ENCODE peak calls at places on chromosomes 4 and X, in five cellular contexts. G is right lobe of liver, Y is mesenchymal stem cell, I is gastrocnemius medialis, J is upper lobe of right lung. W is an unnamed sample.

GRCh38 chrX:17007134-17007768 is 60.8 kb downstream of the REPS2 start:
- DNase-seq in G (no peak), Y (peak; percentile 0), I (no peak), J (no peak), W (no peak)

GRCh38 chr4:52507774-52508173 is 151.3 kb downstream of the USP46 start:
- DNase-seq in G (no peak), Y (peak; percentile 19), I (no peak), J (no peak), W (no peak)

GRCh38 chr4:58564695-58565094 is 1454.5 kb upstream of the IGFBP7 start:
- DNase-seq in G (no peak), Y (no peak), I (no peak), J (no peak), W (no peak)

GRCh38 chr4:122695226-122695625 is 37.3 kb upstream of the BBS12 start:
- DNase-seq in G (no peak), Y (no peak), I (no peak), J (no peak), W (no peak)

GRCh38 chr4:42655921-42656735 is 777 bp downstream of the ATP8A1 start:
- DNase-seq in G (peak; percentile 67), Y (peak; percentile 29), I (peak; percentile 40), J (peak; percentile 78), W (peak; percentile 64)

GRCh38 chrX:124211312-124211942 is 121.0 kb upstream of the TEX13D start:
- DNase-seq in G (no peak), Y (peak; percentile 22), I (no peak), J (no peak), W (no peak)

GRCh38 chrX:41377624-41378023 is 43.7 kb downstream of the DDX3X start:
- DNase-seq in G (no peak), Y (peak; percentile 45), I (no peak), J (no peak), W (no peak)

GRCh38 chr4:25107827-25108516 is 52.3 kb downstream of the SEPSECS start:
- DNase-seq in G (no peak), Y (no peak), I (no peak), J (no peak), W (no peak)

GRCh38 chr4:156575430-156576073 is 396.0 kb downstream of the PDGFC start:
- DNase-seq in G (no peak), Y (no peak), I (no peak), J (peak; percentile 33), W (peak; percentile 37)

GRCh38 chr4:25457053-25457715 is 80.1 kb downstream of the ANAPC4 start:
- DNase-seq in G (no peak), Y (peak; percentile 44), I (no peak), J (no peak), W (no peak)

GRCh38 chr4:123564758-123565346 is 168.3 kb downstream of the SPRY1 start:
- DNase-seq in G (no peak), Y (peak; percentile 81), I (peak; percentile 23), J (no peak), W (no peak)

GRCh38 chr4:19486400-19486799 is 765.3 kb upstream of the SLIT2 start:
- DNase-seq in G (no peak), Y (no peak), I (no peak), J (no peak), W (no peak)

GRCh38 chr4:134421734-134422133 is 220.1 kb upstream of the PABPC4L start:
- DNase-seq in G (no peak), Y (no peak), I (no peak), J (no peak), W (no peak)

GRCh38 chr4:162984621-162985020 is 182.1 kb downstream of the NAF1 start:
- DNase-seq in G (no peak), Y (no peak), I (no peak), J (no peak), W (peak; percentile 57)

GRCh38 chr4:100317032-100317864 is 127.0 kb upstream of the DDIT4L start:
- DNase-seq in G (no peak), Y (no peak), I (no peak), J (no peak), W (no peak)

GRCh38 chr4:109876634-109877265 is 28.8 kb downstream of the LRIT3 start:
- DNase-seq in G (no peak), Y (no peak), I (no peak), J (no peak), W (no peak)
- H3K27ac ChIP-seq in G (no peak overlapping the region), Y (no peak overlapping the region), I (no peak overlapping the region), J (no peak overlapping the region), W (no peak overlapping the region)

GRCh38 chr4:15902741-15903140 is 35.8 kb downstream of the FGFBP1 start:
- DNase-seq in G (no peak), Y (no peak), I (no peak), J (no peak), W (no peak)
- H3K4me3 ChIP-seq in G (no peak overlapping the region), Y (no peak overlapping the region), I (no peak overlapping the region), J (no peak overlapping the region), W (no peak overlapping the region)

GRCh38 chr4:186588503-186588902 is 33.1 kb upstream of the MTNR1A start:
- DNase-seq in G (no peak), Y (no peak), I (no peak), J (no peak), W (no peak)

GRCh38 chr4:186592450-186592849 is 37.1 kb upstream of the MTNR1A start:
- DNase-seq in G (no peak), Y (no peak), I (no peak), J (no peak), W (no peak)

GRCh38 chr4:186592961-186593586 is 37.7 kb upstream of the MTNR1A start:
- DNase-seq in G (no peak), Y (no peak), I (no peak), J (no peak), W (no peak)

GRCh38 chr4:186593587-186593973 is 38.2 kb upstream of the MTNR1A start:
- DNase-seq in G (no peak), Y (no peak), I (no peak), J (no peak), W (no peak)

GRCh38 chr4:186591651-186592050 is 36.3 kb upstream of the MTNR1A start:
- DNase-seq in G (no peak), Y (no peak), I (no peak), J (no peak), W (no peak)
- H3K36me3 ChIP-seq in G (no peaks in the 10 kb centered on the region), Y (peaks cover 99% of the 10 kb centered on the region), I (no peaks in the 10 kb centered on the region), J (peaks cover 21% of the 10 kb centered on the region), W (peaks cover 6% of the 10 kb centered on the region)

GRCh38 chr4:26459756-26460530 is 30.3 kb downstream of the CCKAR start:
- DNase-seq in G (no peak), Y (no peak), I (no peak), J (no peak), W (no peak)
- H3K27ac ChIP-seq in G (no peak overlapping the region), Y (peak overlapping the region; percentile 44), I (no peak overlapping the region), J (no peak overlapping the region), W (no peak overlapping the region)

DNA sequence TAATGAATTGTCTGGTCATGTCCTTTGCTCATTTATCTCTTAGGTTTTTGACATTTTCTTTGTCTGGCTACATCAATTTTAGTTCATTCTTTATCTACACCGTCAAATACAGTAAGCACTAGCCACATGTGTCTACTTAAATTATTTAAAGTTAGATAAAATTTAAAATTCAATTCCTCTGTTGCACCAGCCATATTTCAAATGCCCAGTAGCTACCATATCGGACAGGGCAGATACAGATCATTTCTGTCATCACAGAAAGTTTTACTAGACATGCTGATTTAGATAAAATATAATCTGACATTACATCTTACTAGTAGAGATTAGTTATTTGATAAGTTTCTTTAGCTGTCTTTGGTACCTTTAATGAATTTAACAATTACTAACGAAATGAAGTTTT is 61.1 kb downstream of the WDR19 start:
- DNase-seq in G (no peak), Y (no peak), I (no peak), J (no peak), W (no peak)
- H3K4me3 ChIP-seq in G (no peak overlapping the region), Y (no peak overlapping the region), I (no peak overlapping the region), J (no peak overlapping the region), W (no peak overlapping the region)

GRCh38 chr4:87132035-87132434 is 88.4 kb downstream of the KLHL8 start:
- DNase-seq in G (no peak), Y (no peak), I (no peak), J (no peak), W (no peak)
- H3K36me3 ChIP-seq in G (no peaks in the 10 kb centered on the region), Y (peaks cover 96% of the 10 kb centered on the region), I (peaks cover 91% of the 10 kb centered on the region), J (peaks cover 100% of the 10 kb centered on the region), W (peaks cover 1% of the 10 kb centered on the region)

GRCh38 chr4:126441173-126441810 is 1126.5 kb downstream of the FAT4 start:
- DNase-seq in G (no peak), Y (peak; percentile 66), I (no peak), J (no peak), W (no peak)

GRCh38 chr4:126445596-126445995 is 1130.8 kb downstream of the FAT4 start:
- DNase-seq in G (no peak), Y (no peak), I (no peak), J (no peak), W (no peak)

GRCh38 chr4:126440297-126440696 is 1125.5 kb downstream of the FAT4 start:
- DNase-seq in G (no peak), Y (peak; percentile 5), I (no peak), J (no peak), W (no peak)
- H3K27ac ChIP-seq in G (no peak overlapping the region), Y (peak overlapping the region; percentile 29), I (no peak overlapping the region), J (no peak overlapping the region), W (peak overlapping the region; percentile 63)

GRCh38 chr4:453267-453666 is 45.7 kb downstream of the ZNF721 start:
- DNase-seq in G (no peak), Y (no peak), I (no peak), J (no peak), W (no peak)
- H3K4me3 ChIP-seq in G (no peak overlapping the region), Y (peak overlapping the region; percentile 69), I (no peak overlapping the region), J (no peak overlapping the region), W (no peak overlapping the region)

GRCh38 chrX:132258509-132258908 is 39.3 kb upstream of the RAP2C start:
- DNase-seq in G (no peak), Y (no peak), I (no peak), J (no peak), W (no peak)

GRCh38 chrX:132257116-132257515 is 37.9 kb upstream of the RAP2C start:
- DNase-seq in G (no peak), Y (no peak), I (no peak), J (no peak), W (no peak)
- H3K36me3 ChIP-seq in G (no peaks in the 10 kb centered on the region), Y (no peaks in the 10 kb centered on the region), I (no peaks in the 10 kb centered on the region), J (no peaks in the 10 kb centered on the region), W (no peaks in the 10 kb centered on the region)